ENCODE peak calls at places on chromosomes 6 and 20, in five cellular contexts. M, H, G, E and S are unnamed samples.

GRCh38 chr6:116580198-116580597 is 8.9 kb downstream of the RWDD1 start:
- DNase-seq in M (no peak), H (no peak), G (no peak), E (no peak), S (no peak)

GRCh38 chr6:34723203-34723602 is 26.6 kb upstream of the ILRUN start:
- DNase-seq in G (no peak), E (no peak), H (no peak), M (no peak), S (no peak)

GRCh38 chr6:169723991-169724553 is at the start of gene PHF10:
- DNase-seq in M (peak), H (no peak), E (peak), G (no peak), S (peak)

GRCh38 chr6:41706876-41707564 is 28.4 kb downstream of the TFEB start:
- DNase-seq in G (no peak), H (no peak), E (peak), M (peak), S (peak)

GRCh38 chr6:15365273-15365687 is 119.4 kb downstream of the JARID2 start:
- DNase-seq in H (peak), G (no peak), E (peak), M (peak), S (peak)

GRCh38 chr6:168026925-168027324 is 29.5 kb downstream of the KIF25 start:
- DNase-seq in E (no peak), G (no peak), M (no peak), H (no peak), S (no peak)

GRCh38 chr6:1322725-1323219 is 10.9 kb downstream of the FOXQ1 start:
- DNase-seq in E (no peak), H (no peak), M (no peak), G (no peak), S (no peak)

GRCh38 chr20:22816016-22816415 is 219.1 kb upstream of the SSTR4 start:
- DNase-seq in E (no peak), M (no peak), H (no peak), G (no peak), S (no peak)

GRCh38 chr20:59644371-59644939 is 40.1 kb downstream of the PHACTR3 start:
- DNase-seq in H (no peak), M (no peak), E (no peak), G (no peak), S (no peak)

GRCh38 chr6:35368038-35368887 is 25.9 kb downstream of the PPARD start:
- DNase-seq in G (no peak), H (no peak), M (no peak), E (no peak), S (no peak)

GRCh38 chr6:119308048-119308570 is 41.5 kb downstream of the MAN1A1 start:
- DNase-seq in E (no peak), H (no peak), G (no peak), M (no peak), S (no peak)

GRCh38 chr6:127053032-127053908 is 65.2 kb upstream of the RSPO3 start:
- DNase-seq in E (no peak), G (no peak), H (no peak), M (no peak), S (no peak)

GRCh38 chr6:144898052-144898689 is 613.0 kb downstream of the UTRN start:
- DNase-seq in M (no peak), H (no peak), G (no peak), E (no peak), S (no peak)

GRCh38 chr6:149501201-149501600 is 16.4 kb upstream of the ZC3H12D start:
- DNase-seq in G (no peak), H (no peak), E (no peak), M (no peak), S (no peak)

DNA sequence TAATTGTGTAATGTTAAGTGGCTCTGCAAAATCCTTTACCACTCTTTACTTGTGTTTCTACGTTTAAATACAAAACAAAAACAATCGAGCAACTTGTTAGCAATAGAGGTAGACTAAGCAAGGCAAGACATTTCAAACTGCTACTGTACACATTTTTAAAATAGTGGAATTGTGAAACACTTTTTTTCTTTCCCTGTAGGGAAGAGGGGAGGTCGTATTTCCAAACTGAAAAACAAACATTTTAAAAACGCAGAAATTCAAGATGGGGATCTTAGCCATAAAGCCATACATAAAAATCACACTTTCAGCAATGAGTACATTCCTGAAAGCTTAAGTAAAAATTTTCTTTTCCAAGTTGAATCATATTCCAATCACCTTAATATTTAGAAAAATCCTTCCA is 267.5 kb downstream of the LAMA2 start:
- DNase-seq in E (no peak), M (no peak), H (no peak), G (no peak), S (no peak)
- H3K4me3 ChIP-seq in E (no peak), M (no peak), H (no peak), G (no peak), S (no peak)

DNA sequence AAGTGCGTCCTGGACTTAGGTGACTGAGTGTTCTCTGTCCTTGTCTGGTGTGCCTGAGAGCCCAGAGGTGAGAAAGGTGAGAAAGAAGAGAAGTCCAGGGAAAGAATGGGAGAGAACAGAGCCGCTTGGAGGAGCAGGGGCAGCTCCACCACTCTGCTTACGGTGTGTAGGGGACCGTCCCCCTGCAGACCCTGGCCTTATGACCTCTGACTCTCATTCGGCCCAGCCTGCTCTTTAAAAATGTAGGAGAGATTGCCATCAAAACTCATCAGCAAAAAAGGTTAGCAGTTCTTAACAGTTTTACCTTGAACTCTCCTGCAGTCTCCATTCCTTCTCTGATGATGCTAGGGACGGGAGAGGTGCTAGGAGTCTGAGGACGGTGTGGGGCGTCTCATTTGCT is 2.0 kb downstream of the TMEM181 start:
- DNase-seq in M (no peak), G (no peak), H (no peak), E (peak), S (no peak)
- H3K4me3 ChIP-seq in M (no peak), G (no peak), H (no peak), E (no peak), S (no peak)

GRCh38 chr6:153087436-153087835 is 43.6 kb downstream of the RGS17 start:
- DNase-seq in M (no peak), G (no peak), H (no peak), E (no peak), S (no peak)
- H3K4me3 ChIP-seq in M (no peak), G (no peak), H (no peak), E (no peak), S (no peak)

GRCh38 chr20:20003088-20003954 is 13.8 kb upstream of the NAA20 start:
- DNase-seq in E (no peak), M (peak), H (no peak), G (peak), S (peak)
- H3K4me3 ChIP-seq in E (peak), M (peak), H (peak), G (peak), S (peak)

DNA sequence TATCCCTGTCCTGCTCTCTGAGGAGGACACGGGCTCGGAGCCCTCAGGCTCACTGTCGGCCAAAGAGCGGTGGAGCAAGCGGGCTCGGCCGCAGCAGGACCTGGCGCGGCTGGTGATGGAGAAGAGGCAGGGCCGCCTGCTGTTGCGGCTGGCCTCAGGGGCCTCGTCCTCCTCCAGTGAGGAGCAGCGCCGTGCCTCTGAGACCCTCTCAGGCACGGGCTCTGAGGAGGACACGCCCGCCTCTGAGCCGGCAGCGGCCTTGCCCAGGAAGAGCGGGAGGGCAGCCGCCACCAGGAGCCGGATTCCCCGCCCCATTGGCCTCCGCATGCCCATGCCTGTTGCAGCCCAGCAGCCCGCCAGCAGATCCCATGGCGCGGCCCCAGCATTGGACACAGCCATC is 14.2 kb upstream of the SLC22A7 start:
- DNase-seq in M (no peak), G (no peak), E (no peak), H (no peak), S (no peak)
- H3K4me3 ChIP-seq in M (no peak), G (no peak), E (no peak), H (no peak), S (no peak)